ENCODE peak calls at places on chromosome 4, in six cellular contexts. I is Right ventricle myocardium superior, V is tibial artery, P is epithelial cell of proximal tubule, J is epithelial cell of esophagus, F is mesendoderm. Q is an unnamed sample.
A peak's percentile ranks its signal among the peaks of the same experiment; 100 is the strongest.

GRCh38 chr4:78599147-78599546 is 47.6 kb downstream of the ANXA3 start:
- DNase-seq in I (no peak), V (no peak), P (no peak), J (no peak), F (no peak), Q (no peak)

GRCh38 chr4:8904041-8904501 is 32.4 kb upstream of the HMX1 start:
- DNase-seq in I (peak; percentile 18), V (no peak), P (no peak), J (no peak), F (no peak), Q (no peak)

GRCh38 chr4:128241981-128242380 is 45.6 kb downstream of the PGRMC2 start:
- DNase-seq in I (no peak), V (no peak), P (no peak), J (no peak), F (no peak), Q (no peak)

GRCh38 chr4:1021386-1022050 is 10.1 kb downstream of the FGFRL1 start:
- DNase-seq in I (no peak), V (no peak), P (no peak), J (no peak), F (no peak), Q (no peak)

GRCh38 chr4:163395758-163396157 is 52.1 kb downstream of the NPY5R start:
- DNase-seq in I (no peak), V (no peak), P (no peak), J (no peak), F (no peak), Q (no peak)

GRCh38 chr4:136088231-136088630 is 1444.1 kb downstream of the PCDH18 start:
- DNase-seq in I (no peak), V (no peak), P (no peak), J (no peak), F (no peak), Q (no peak)

GRCh38 chr4:56535915-56536314 is 30.3 kb downstream of the ARL9 start:
- DNase-seq in I (no peak), V (no peak), P (no peak), J (no peak), F (peak; percentile 23), Q (no peak)

GRCh38 chr4:165600959-165601674 is 222.3 kb downstream of the CPE start:
- DNase-seq in I (no peak), V (no peak), P (no peak), J (peak; percentile 49), F (no peak), Q (no peak)

Q was measured in adipocyte.